ENCODE peak calls at places on chromosomes 16 and 17, in five cellular contexts. V, E, L, X and C are unnamed samples.

GRCh38 chr16:19210968-19211367 is 42.9 kb downstream of the SYT17 start:
- DNase-seq in V (no peak), E (no peak), L (peak; percentile 63), X (no peak), C (no peak)

GRCh38 chr16:50613281-50613991 is 65.2 kb downstream of the NKD1 start:
- DNase-seq in V (no peak), E (no peak), L (no peak), X (no peak), C (no peak)

GRCh38 chr17:59149841-59150511 is 5.0 kb downstream of the SKA2 start:
- DNase-seq in V (no peak), E (no peak), L (no peak), X (no peak), C (no peak)

GRCh38 chr17:15957608-15958307 is 12.8 kb downstream of the ADORA2B start:
- DNase-seq in V (no peak), E (no peak), L (no peak), X (no peak), C (no peak)

GRCh38 chr17:28727727-28728363 is 743 bp upstream of the NEK8 start:
- DNase-seq in V (peak; percentile 52), E (peak; percentile 85), L (peak; percentile 91), X (peak; percentile 81), C (peak; percentile 97)

GRCh38 chr17:10081571-10082169 is 116.7 kb downstream of the GAS7 start:
- DNase-seq in V (no peak), E (no peak), L (no peak), X (no peak), C (no peak)

GRCh38 chr17:3659541-3660111 is 8.8 kb downstream of the TAX1BP3 start:
- DNase-seq in V (peak; percentile 35), E (no peak), L (no peak), X (no peak), C (no peak)

GRCh38 chr17:17492562-17492961 is 3.6 kb downstream of the RASD1 start:
- DNase-seq in V (no peak), E (no peak), L (no peak), X (no peak), C (no peak)

GRCh38 chr17:72079700-72080099 is 41.1 kb upstream of the SOX9 start:
- DNase-seq in V (no peak), E (no peak), L (no peak), X (no peak), C (no peak)

GRCh38 chr16:81600275-81600674 is 155.7 kb downstream of the CMIP start:
- DNase-seq in V (no peak), E (peak; percentile 84), L (no peak), X (no peak), C (no peak)

GRCh38 chr16:50972899-50973298 is 178.2 kb downstream of the SALL1 start:
- DNase-seq in V (no peak), E (no peak), L (no peak), X (no peak), C (no peak)

GRCh38 chr16:17244865-17245264 is 225.9 kb downstream of the XYLT1 start:
- DNase-seq in V (no peak), E (no peak), L (no peak), X (no peak), C (no peak)

GRCh38 chr17:59165933-59166342 is 10.4 kb downstream of the PRR11 start:
- DNase-seq in V (peak; percentile 18), E (peak; percentile 67), L (peak; percentile 57), X (peak; percentile 57), C (peak; percentile 89)

GRCh38 chr17:13222931-13223330 is 205.1 kb upstream of the ELAC2 start:
- DNase-seq in V (no peak), E (no peak), L (no peak), X (no peak), C (no peak)

GRCh38 chr17:45299311-45299710 is 17.5 kb downstream of the MAP3K14 start:
- DNase-seq in V (no peak), E (no peak), L (no peak), X (no peak), C (no peak)

GRCh38 chr17:40530988-40531971 is 29.9 kb upstream of the TNS4 start:
- DNase-seq in V (no peak), E (no peak), L (peak; percentile 71), X (no peak), C (no peak)

GRCh38 chr16:72560617-72561016 is 388.7 kb upstream of the PMFBP1 start:
- DNase-seq in V (no peak), E (peak; percentile 53), L (no peak), X (no peak), C (no peak)

GRCh38 chr16:59385953-59386352 is 651.8 kb upstream of the GOT2 start:
- DNase-seq in V (no peak), E (no peak), L (no peak), X (no peak), C (no peak)

GRCh38 chr17:252456-252855 is 71.0 kb upstream of the DOC2B start:
- DNase-seq in V (no peak), E (no peak), L (no peak), X (no peak), C (no peak)

GRCh38 chr16:86426243-86426642 is 84.1 kb upstream of the FOXF1 start:
- DNase-seq in V (no peak), E (no peak), L (no peak), X (no peak), C (no peak)

GRCh38 chr17:9266769-9267168 is 245.5 kb downstream of the NTN1 start:
- DNase-seq in V (no peak), E (no peak), L (no peak), X (no peak), C (no peak)

GRCh38 chr17:8822401-8823035 is 23.4 kb upstream of the MFSD6L start:
- DNase-seq in V (no peak), E (no peak), L (no peak), X (peak; percentile 8), C (no peak)

GRCh38 chr16:89007371-89008249 is 30.6 kb upstream of the CBFA2T3 start:
- DNase-seq in V (no peak), E (no peak), L (no peak), X (no peak), C (no peak)

GRCh38 chr16:84976644-84977400 is 34.5 kb downstream of the ZDHHC7 start:
- DNase-seq in V (no peak), E (peak; percentile 97), L (no peak), X (no peak), C (no peak)

GRCh38 chr17:7992516-7992915 is 9.9 kb upstream of the GUCY2D start:
- DNase-seq in V (no peak), E (no peak), L (no peak), X (no peak), C (peak; percentile 12)

GRCh38 chr17:38509008-38509771 is 80.9 kb downstream of the ARHGAP23 start:
- DNase-seq in V (peak; percentile 91), E (peak; percentile 84), L (no peak), X (peak; percentile 96), C (peak; percentile 99)

DNA sequence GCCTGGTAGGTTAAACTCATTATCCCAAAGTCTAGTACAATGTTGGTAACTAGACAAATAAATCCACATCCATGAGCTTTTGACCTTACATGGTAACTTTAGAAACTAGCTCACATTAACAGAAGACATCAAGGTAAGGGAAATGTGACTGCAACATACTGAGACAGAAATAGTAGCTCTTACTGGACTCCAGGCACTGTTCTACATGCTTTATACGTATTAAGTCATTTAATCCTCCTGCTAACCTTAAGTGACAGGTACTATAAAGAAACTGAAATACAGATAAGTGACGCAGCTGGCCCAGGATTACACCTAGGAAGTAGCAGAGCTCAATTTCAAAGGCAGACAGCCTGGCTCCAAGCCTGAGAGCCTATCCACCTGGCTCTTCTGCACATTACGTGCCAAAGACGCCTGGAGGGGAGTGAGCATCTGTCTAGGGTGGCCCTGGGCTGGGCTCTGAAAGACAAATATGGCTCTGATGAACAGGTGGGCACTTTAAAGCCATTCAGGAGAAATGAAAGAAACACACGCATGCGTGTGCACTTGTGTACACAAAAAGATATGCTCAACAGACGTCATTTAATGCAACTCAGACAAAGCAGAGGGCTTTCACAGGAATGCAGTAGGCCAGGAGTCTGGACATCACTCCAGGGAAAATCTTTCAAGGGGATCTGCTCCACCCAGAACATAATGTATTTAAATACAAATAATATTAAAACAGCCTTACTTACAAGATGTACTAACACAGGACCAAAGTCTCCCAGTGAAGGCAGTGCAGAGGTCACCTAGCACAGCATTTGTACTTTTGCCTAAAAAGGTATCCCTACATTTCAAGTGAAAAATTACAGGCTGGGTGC is 4.4 kb downstream of the ZC3H7A start:
- DNase-seq in V (no peak), E (peak; percentile 70), L (no peak), X (no peak), C (no peak)
- TF ChIP-seq CREB1 in V (no peak), E (peak; percentile 30), L (no peak), X (no peak), C (no peak)

DNA sequence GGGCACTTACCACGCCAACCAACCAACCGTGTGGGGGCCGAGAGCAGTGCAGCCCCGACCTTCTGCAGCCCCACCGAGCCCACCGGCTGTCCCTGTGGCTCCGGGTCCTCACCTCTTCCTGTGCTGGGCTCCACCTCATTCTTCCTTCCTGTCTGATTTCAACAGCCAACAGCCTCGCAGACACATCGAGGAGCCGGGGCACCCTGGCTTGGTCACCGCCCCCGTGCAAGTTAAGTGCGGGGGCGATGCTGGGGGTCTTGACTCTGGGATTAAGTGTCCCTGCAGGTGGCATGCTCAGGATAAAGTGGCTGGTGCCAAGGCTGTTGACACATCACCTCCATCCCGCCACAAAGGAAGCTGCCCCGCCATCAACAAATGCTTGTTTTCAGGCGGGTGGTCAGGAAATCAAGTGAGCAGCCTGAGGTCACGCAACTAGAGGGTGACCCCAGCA is at the start of gene NLRC3:
- DNase-seq in V (no peak), E (no peak), L (no peak), X (no peak), C (no peak)
- H3K4me3 ChIP-seq in V (no peak within 1 kb of the TSS), E (peak within 1 kb of the TSS; percentile 2), L (peak within 1 kb of the TSS; percentile 82), X (no peak within 1 kb of the TSS), C (no peak within 1 kb of the TSS)

GRCh38 chr16:25095636-25096035 is 15.9 kb upstream of the LCMT1 start:
- DNase-seq in V (no peak), E (no peak), L (no peak), X (no peak), C (no peak)

GRCh38 chr16:25089346-25089745 is 22.2 kb upstream of the LCMT1 start:
- DNase-seq in V (no peak), E (no peak), L (no peak), X (no peak), C (no peak)

GRCh38 chr16:25092489-25092888 is 19.1 kb upstream of the LCMT1 start:
- DNase-seq in V (no peak), E (no peak), L (no peak), X (no peak), C (peak; percentile 8)

GRCh38 chr16:25097304-25097988 is 14.1 kb upstream of the LCMT1 start:
- DNase-seq in V (no peak), E (no peak), L (no peak), X (no peak), C (no peak)

GRCh38 chr16:25093208-25094061 is 18.1 kb upstream of the LCMT1 start:
- DNase-seq in V (no peak), E (no peak), L (no peak), X (no peak), C (no peak)
- TF ChIP-seq EZH2 in V (no peak), E (no peak), L (no peak), X (no peak), C (no peak)

GRCh38 chr16:87845807-87846619 is 23.3 kb downstream of the SLC7A5 start:
- DNase-seq in V (no peak), E (no peak), L (no peak), X (no peak), C (no peak)

GRCh38 chr16:87844374-87844733 is 25.0 kb downstream of the SLC7A5 start:
- DNase-seq in V (no peak), E (no peak), L (no peak), X (peak; percentile 75), C (peak; percentile 76)

GRCh38 chr16:87843678-87844373 is 25.5 kb downstream of the SLC7A5 start:
- DNase-seq in V (no peak), E (no peak), L (no peak), X (no peak), C (no peak)

GRCh38 chr16:87845213-87845612 is 24.1 kb downstream of the SLC7A5 start:
- DNase-seq in V (no peak), E (no peak), L (no peak), X (no peak), C (no peak)

GRCh38 chr16:87844809-87845208 is 24.5 kb downstream of the SLC7A5 start:
- DNase-seq in V (no peak), E (no peak), L (no peak), X (no peak), C (no peak)
- TF ChIP-seq CREB1 in V (no peak), E (no peak), L (no peak), X (no peak), C (no peak)